ENCODE peak calls at places on chromosomes 7 and 10, in six cellular contexts. T, P, R, K, B and M are unnamed samples.

GRCh38 chr10:130758529-130758928 is 553.0 kb downstream of the TCERG1L start:
- DNase-seq in P (no peak), T (no peak), B (no peak), K (no peak), R (no peak), M (no peak)

GRCh38 chr7:131188367-131189339 is 139.0 kb upstream of the MKLN1 start:
- DNase-seq in K (peak; percentile 51), R (no peak), B (peak; percentile 99), T (peak; percentile 99), P (peak; percentile 6), M (peak; percentile 98)

GRCh38 chr10:26733750-26734568 is 36.5 kb downstream of the PDSS1 start:
- DNase-seq in R (no peak), B (no peak), T (no peak), P (peak; percentile 6), K (no peak), M (no peak)

GRCh38 chr7:99535667-99536066 is 16.2 kb downstream of the FAM200A start:
- DNase-seq in K (no peak), T (no peak), R (no peak), P (no peak), B (no peak), M (no peak)

GRCh38 chr10:131776496-131776895 is 124.3 kb upstream of the PPP2R2D start:
- DNase-seq in R (no peak), K (no peak), T (no peak), B (no peak), P (no peak), M (no peak)

GRCh38 chr10:78231930-78232329 is 198.3 kb downstream of the RPS24 start:
- DNase-seq in K (no peak), R (peak; percentile 18), T (no peak), P (no peak), B (peak; percentile 42), M (no peak)

GRCh38 chr7:156232931-156233705 is 407.5 kb upstream of the RNF32 start:
- DNase-seq in P (no peak), B (no peak), K (no peak), R (no peak), T (no peak), M (no peak)

GRCh38 chr10:121158988-121159579 is 307.9 kb downstream of the WDR11 start:
- DNase-seq in R (peak; percentile 82), B (no peak), K (no peak), P (peak; percentile 86), T (no peak), M (peak; percentile 77)

GRCh38 chr10:73956476-73957338 is 41.2 kb upstream of the VCL start:
- DNase-seq in B (no peak), K (no peak), R (peak; percentile 77), T (peak; percentile 6), P (no peak), M (no peak)

GRCh38 chr7:43076189-43076605 is 36.2 kb upstream of the HECW1 start:
- DNase-seq in P (no peak), R (no peak), T (no peak), B (peak; percentile 32), K (no peak), M (no peak)